ENCODE peak calls at places on chromosomes 4 and X, in six cellular contexts. E is right lobe of liver, Z is coronary artery, L is A673, A is fibroblast of lung, C is brain microvascular endothelial cell. I is an unnamed sample.
A peak's percentile ranks its signal among the peaks of the same experiment; 100 is the strongest.

GRCh38 chr4:27702710-27703431 is 842.2 kb downstream of the STIM2 start:
- DNase-seq in L (peak; percentile 28), E (no peak), C (peak; percentile 20), Z (no peak), A (peak; percentile 9), I (peak; percentile 52)

GRCh38 chrX:87727615-87728014 is 210.0 kb downstream of the KLHL4 start:
- DNase-seq in E (no peak), C (no peak), A (no peak), L (no peak), Z (no peak), I (no peak)

GRCh38 chr4:55736605-55737183 is 82.9 kb upstream of the EXOC1L start:
- DNase-seq in C (no peak), Z (no peak), L (peak; percentile 1), E (no peak), A (peak; percentile 3), I (no peak)

GRCh38 chr4:8643441-8643840 is 50.9 kb downstream of the CPZ start:
- DNase-seq in Z (no peak), C (no peak), E (no peak), A (no peak), L (no peak), I (no peak)

GRCh38 chrX:106481341-106481740 is 130.4 kb upstream of the RADX start:
- DNase-seq in A (peak; percentile 28), Z (no peak), L (peak; percentile 57), C (peak; percentile 59), E (no peak), I (no peak)

GRCh38 chrX:154603438-154604430 is 15.3 kb downstream of the CTAG1B start:
- DNase-seq in E (no peak), A (peak; percentile 81), Z (peak; percentile 68), C (peak; percentile 3), L (peak; percentile 41), I (no peak)

GRCh38 chr4:74038161-74039064 is at the start of gene CXCL3:
- DNase-seq in C (peak; percentile 59), A (peak; percentile 40), L (peak; percentile 57), E (peak; percentile 91), Z (peak; percentile 79), I (no peak)

GRCh38 chrX:115639481-115639880 is 78.5 kb downstream of the PLS3 start:
- DNase-seq in A (peak; percentile 42), C (no peak), Z (no peak), L (no peak), E (no peak), I (no peak)

GRCh38 chr4:1626151-1626550 is 58.0 kb downstream of the FAM53A start:
- DNase-seq in L (no peak), A (no peak), Z (no peak), C (no peak), E (no peak), I (no peak)

GRCh38 chrX:19063030-19063429 is 59.2 kb downstream of the ADGRG2 start:
- DNase-seq in C (peak; percentile 64), Z (no peak), L (no peak), A (peak; percentile 45), E (no peak), I (peak; percentile 39)

GRCh38 chrX:110417128-110417527 is 58.5 kb downstream of the RTL9 start:
- DNase-seq in C (no peak), E (no peak), Z (no peak), A (no peak), L (peak; percentile 37), I (no peak)

GRCh38 chr4:54092800-54093608 is 7.0 kb upstream of the GSX2 start:
- DNase-seq in C (no peak), L (no peak), Z (no peak), A (no peak), E (no peak), I (no peak)
- H3K4me3 ChIP-seq in C (no peak overlapping the region), L (no peak overlapping the region), Z (peak overlapping the region; percentile 76), A (no peak overlapping the region), E (no peak overlapping the region), I (no peak overlapping the region)

GRCh38 chr4:142817442-142817841 is 28.7 kb downstream of the INPP4B start:
- DNase-seq in A (peak; percentile 98), E (no peak), Z (no peak), C (peak; percentile 88), L (peak; percentile 67), I (peak; percentile 93)
- H3K4me3 ChIP-seq in A (no peak overlapping the region), E (no peak overlapping the region), Z (peak overlapping the region; percentile 46), C (no peak overlapping the region), L (no peak overlapping the region), I (no peak overlapping the region)

DNA sequence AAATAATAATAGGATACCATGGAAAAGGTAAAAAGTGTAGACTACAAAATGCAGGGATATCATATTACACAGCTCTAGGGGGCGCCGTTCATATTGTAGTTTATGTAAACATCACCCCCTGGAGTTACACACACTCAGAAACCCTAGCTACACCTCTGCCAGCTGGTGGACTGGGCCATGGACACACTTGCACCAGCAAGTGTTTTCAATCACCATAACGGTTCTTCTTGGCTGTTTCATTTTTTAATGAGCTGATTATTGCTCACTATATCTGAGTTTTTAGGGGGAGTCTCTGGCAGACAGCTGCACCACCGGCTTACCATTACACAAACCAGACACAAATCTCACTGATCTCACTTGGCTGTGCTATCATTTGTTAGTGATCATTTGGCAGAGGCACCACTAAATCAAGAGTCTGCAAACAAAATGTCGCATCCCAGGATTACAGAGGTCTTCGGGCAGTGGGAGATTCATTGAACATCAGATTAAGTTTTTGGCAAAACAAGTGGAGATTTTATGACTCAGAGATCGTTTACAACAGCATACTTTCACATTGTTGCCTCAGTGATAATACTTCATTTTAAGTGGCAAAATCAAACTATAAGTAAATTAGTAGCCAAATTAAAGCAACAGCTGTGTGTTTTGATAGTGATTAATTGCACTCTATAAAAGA is 185.7 kb downstream of the UNC5C start:
- DNase-seq in L (peak; percentile 32), Z (no peak), C (peak; percentile 6), E (no peak), A (peak; percentile 43), I (no peak)
- H3K4me3 ChIP-seq in L (no peak overlapping the region), Z (peak overlapping the region; percentile 31), C (no peak overlapping the region), E (no peak overlapping the region), A (no peak overlapping the region), I (no peak overlapping the region)

GRCh38 chr4:111208970-111209369 is 586.1 kb upstream of the PITX2 start:
- DNase-seq in L (no peak), A (no peak), Z (no peak), E (no peak), C (no peak), I (no peak)
- H3K4me3 ChIP-seq in L (no peak overlapping the region), A (no peak overlapping the region), Z (no peak overlapping the region), E (no peak overlapping the region), C (no peak overlapping the region), I (no peak overlapping the region)

DNA sequence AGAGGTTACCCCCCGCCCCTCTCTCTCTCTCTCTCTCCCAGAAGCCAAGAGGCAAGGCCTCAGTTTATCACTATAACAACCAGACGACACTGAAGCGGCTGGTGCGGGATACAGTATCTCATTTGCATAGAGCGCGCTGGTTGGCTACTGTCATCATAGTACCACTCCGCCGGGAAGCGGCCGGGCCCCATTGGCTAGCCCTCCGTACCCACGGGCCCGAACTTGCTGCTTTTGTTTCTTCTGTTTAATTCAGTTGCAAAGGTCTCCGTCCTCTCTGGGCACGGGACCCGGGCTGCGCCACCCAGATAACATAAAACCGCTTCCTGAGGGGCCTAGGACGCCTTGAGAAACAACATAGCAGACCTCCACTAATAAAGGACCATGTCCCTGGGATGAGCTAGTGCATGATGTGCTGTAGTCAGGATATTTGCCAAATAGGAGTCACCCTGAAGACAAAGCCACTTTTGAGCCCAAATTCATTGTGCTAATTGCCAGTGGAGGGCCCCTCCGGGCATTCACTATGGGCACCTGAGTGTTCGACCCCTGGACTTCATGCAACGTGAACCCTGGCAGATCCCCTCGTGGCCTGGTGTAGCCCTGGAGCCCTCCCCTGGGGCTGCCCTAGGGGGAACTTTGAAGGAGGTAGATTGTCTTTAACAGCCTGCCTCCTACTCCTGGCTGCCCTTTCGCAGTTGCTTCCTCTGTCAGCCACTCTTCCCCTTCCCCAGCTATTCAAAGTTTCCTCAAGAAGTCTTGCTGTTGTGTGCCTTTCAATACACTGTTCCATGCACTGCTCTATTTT is at the start of gene PCYT1B:
- DNase-seq in A (peak; percentile 76), E (peak; percentile 42), C (peak; percentile 60), L (peak; percentile 81), Z (peak; percentile 81), I (peak; percentile 18)
- H3K4me3 ChIP-seq in A (no peak within 1 kb of the TSS), E (no peak within 1 kb of the TSS), C (peak within 1 kb of the TSS; percentile 44), L (peak within 1 kb of the TSS; percentile 26), Z (peak within 1 kb of the TSS; percentile 53), I (peak within 1 kb of the TSS; percentile 28)

GRCh38 chr4:113407409-113407808 is 354.1 kb downstream of the CAMK2D start:
- DNase-seq in L (no peak), Z (no peak), A (no peak), E (no peak), C (no peak), I (no peak)
- H3K4me3 ChIP-seq in L (no peak overlapping the region), Z (no peak overlapping the region), A (no peak overlapping the region), E (no peak overlapping the region), C (no peak overlapping the region), I (no peak overlapping the region)

GRCh38 chr4:38873290-38873949 is 5.8 kb downstream of the FAM114A1 start:
- DNase-seq in L (no peak), C (no peak), E (no peak), A (no peak), Z (no peak), I (no peak)

GRCh38 chr4:38872620-38873019 is 5.0 kb downstream of the FAM114A1 start:
- DNase-seq in A (peak; percentile 63), C (peak; percentile 51), Z (no peak), L (no peak), E (peak; percentile 58), I (no peak)

GRCh38 chr4:38871593-38871992 is 4.0 kb downstream of the FAM114A1 start:
- DNase-seq in A (no peak), E (no peak), L (no peak), Z (no peak), C (no peak), I (no peak)

DNA sequence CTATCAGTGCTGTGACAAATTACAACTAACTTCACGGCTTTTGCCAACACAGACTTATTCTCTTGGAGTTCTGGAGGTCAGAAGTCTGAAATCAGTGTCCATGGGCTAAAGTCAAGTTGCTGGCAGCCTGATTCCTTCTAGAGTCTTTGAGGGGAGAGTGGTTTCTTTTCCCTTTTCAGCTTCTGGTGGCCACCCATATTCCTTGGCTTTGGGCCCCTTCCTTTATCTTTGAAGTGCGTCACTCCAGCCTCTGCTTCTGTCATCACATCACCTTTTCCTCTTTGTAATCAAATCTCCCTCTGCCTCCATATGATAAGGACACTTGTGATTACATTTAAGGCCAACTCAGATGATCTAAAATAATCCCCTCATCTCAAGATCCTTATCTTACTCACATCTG is 9.0 kb downstream of the FAM114A1 start:
- DNase-seq in C (no peak), L (no peak), Z (no peak), E (no peak), A (no peak), I (no peak)
- H3K4me3 ChIP-seq in C (no peak overlapping the region), L (no peak overlapping the region), Z (no peak overlapping the region), E (no peak overlapping the region), A (no peak overlapping the region), I (no peak overlapping the region)

GRCh38 chrX:39161856-39162255 is 360.6 kb downstream of the MID1IP1 start:
- DNase-seq in A (no peak), C (no peak), L (no peak), E (no peak), Z (no peak), I (no peak)
- H3K4me3 ChIP-seq in A (no peak overlapping the region), C (no peak overlapping the region), L (no peak overlapping the region), E (no peak overlapping the region), Z (no peak overlapping the region), I (no peak overlapping the region)

DNA sequence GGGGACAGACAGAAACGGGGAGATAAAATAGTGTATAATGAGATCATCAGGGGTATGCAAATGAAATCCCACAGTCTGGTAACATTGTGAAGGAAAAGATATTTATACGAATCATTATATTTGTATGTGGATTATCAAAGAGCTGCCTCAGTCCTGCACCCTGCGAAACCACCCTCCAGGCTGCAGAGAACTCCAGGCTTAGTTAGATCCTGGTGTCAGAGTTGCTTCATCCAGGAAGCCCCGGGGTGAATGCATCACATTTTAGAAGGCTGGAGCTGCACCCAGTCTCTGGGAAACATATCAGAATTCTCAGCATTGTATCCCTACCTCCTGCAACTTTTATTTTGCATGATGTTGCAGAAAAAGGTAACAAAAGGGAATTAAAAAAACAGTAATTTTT is 299.3 kb upstream of the CLNK start:
- DNase-seq in C (no peak), A (no peak), Z (no peak), E (no peak), L (no peak), I (no peak)
- H3K4me3 ChIP-seq in C (no peak overlapping the region), A (no peak overlapping the region), Z (no peak overlapping the region), E (no peak overlapping the region), L (no peak overlapping the region), I (no peak overlapping the region)